ENCODE peak calls at places on chromosomes 11 and 22, in eight cellular contexts. B, Q, E, L, T, C, F and K are unnamed samples.

GRCh38 chr11:130740819-130741218 is 175.5 kb downstream of the SNX19 start:
- DNase-seq in F (no peak), E (no peak), C (no peak), L (no peak), B (no peak), T (no peak), Q (no peak), K (no peak)

GRCh38 chr11:26028294-26028954 is 303.5 kb upstream of the ANO3 start:
- DNase-seq in T (no peak), Q (no peak), C (no peak), F (no peak), E (no peak), B (no peak), L (no peak), K (no peak)

GRCh38 chr11:121886956-121887355 is 229.1 kb downstream of the BLID start:
- DNase-seq in B (no peak), C (no peak), F (no peak), L (no peak), T (no peak), E (no peak), Q (no peak), K (no peak)

GRCh38 chr11:90204832-90205646 is 17.8 kb downstream of the CHORDC1 start:
- DNase-seq in B (no peak), L (peak; percentile 77), F (peak; percentile 14), C (no peak), T (no peak), Q (peak; percentile 59), E (no peak), K (no peak)

GRCh38 chr22:49824185-49824925 is 3.3 kb downstream of the BRD1 start:
- DNase-seq in B (no peak), L (no peak), T (no peak), Q (no peak), F (no peak), E (no peak), C (no peak), K (no peak)

GRCh38 chr22:37905534-37906363 is at the start of gene MICALL1:
- DNase-seq in L (peak; percentile 82), B (peak; percentile 55), E (peak; percentile 73), T (peak; percentile 71), C (peak; percentile 71), F (peak; percentile 71), Q (peak; percentile 67), K (no peak)

GRCh38 chr11:10197091-10197490 is 96.9 kb downstream of the SBF2 start:
- DNase-seq in B (no peak), T (no peak), Q (no peak), E (no peak), F (no peak), C (no peak), L (no peak), K (no peak)

GRCh38 chr11:85913486-85913885 is 58.3 kb downstream of the CCDC83 start:
- DNase-seq in B (no peak), C (no peak), F (no peak), E (no peak), Q (no peak), T (no peak), L (no peak), K (no peak)

GRCh38 chr11:92703431-92703830 is 266.0 kb upstream of the MTNR1B start:
- DNase-seq in T (no peak), F (no peak), C (no peak), L (no peak), Q (no peak), E (no peak), B (no peak), K (no peak)

GRCh38 chr11:112751312-112751711 is 209.9 kb upstream of the NCAM1 start:
- DNase-seq in L (no peak), B (no peak), F (no peak), T (no peak), C (no peak), E (no peak), Q (no peak), K (no peak)

GRCh38 chr11:113255096-113255495 is 59.3 kb upstream of the TTC12 start:
- DNase-seq in Q (no peak), E (no peak), C (no peak), T (no peak), B (no peak), F (no peak), L (no peak), K (no peak)

GRCh38 chr22:44623771-44624510 is 78.1 kb upstream of the PRR5 start:
- DNase-seq in E (no peak), L (peak; percentile 14), F (peak; percentile 19), C (no peak), Q (no peak), B (no peak), T (no peak), K (no peak)

GRCh38 chr22:32410459-32410858 is 1.6 kb downstream of the RTCB start:
- DNase-seq in T (no peak), Q (no peak), B (no peak), L (peak; percentile 44), E (no peak), F (peak; percentile 23), C (no peak), K (no peak)

GRCh38 chr22:38655532-38656255 is 498 bp downstream of the FAM227A start:
- DNase-seq in E (no peak), F (no peak), T (no peak), C (no peak), Q (no peak), B (no peak), L (peak; percentile 30), K (no peak)

GRCh38 chr22:28988455-28988854 is 73.2 kb downstream of the C22orf31 start:
- DNase-seq in Q (no peak), F (no peak), B (no peak), L (no peak), E (no peak), C (no peak), T (no peak), K (no peak)

GRCh38 chr11:29773656-29774264 is 243.1 kb downstream of the KCNA4 start:
- DNase-seq in L (no peak), Q (no peak), B (no peak), T (no peak), E (no peak), F (no peak), C (no peak), K (no peak)

GRCh38 chr11:95005642-95006041 is 19.4 kb upstream of the KDM4E start:
- DNase-seq in F (no peak), B (no peak), L (no peak), C (no peak), E (no peak), T (no peak), Q (no peak), K (no peak)

GRCh38 chr11:75337195-75337654 is 14.2 kb downstream of the ARRB1 start:
- DNase-seq in F (no peak), C (no peak), E (no peak), B (no peak), L (no peak), T (no peak), Q (no peak), K (no peak)

GRCh38 chr11:109432105-109432504 is 10.1 kb downstream of the C11orf87 start:
- DNase-seq in T (no peak), L (no peak), Q (no peak), C (no peak), E (no peak), B (no peak), F (no peak), K (no peak)

GRCh38 chr22:28142361-28142801 is 223.3 kb upstream of the PITPNB start:
- DNase-seq in Q (no peak), F (no peak), L (no peak), B (no peak), T (no peak), C (no peak), E (no peak), K (no peak)

GRCh38 chr11:16262645-16262955 is 93.7 kb downstream of the SOX6 start:
- DNase-seq in E (no peak), C (no peak), L (no peak), Q (no peak), T (no peak), B (no peak), F (no peak), K (no peak)

GRCh38 chr11:67631427-67631826 is 1.7 kb upstream of the NUDT8 start:
- DNase-seq in F (no peak), T (no peak), L (no peak), Q (no peak), E (no peak), B (no peak), C (peak; percentile 34), K (no peak)

GRCh38 chr22:37412445-37413250 is 14.6 kb downstream of the ELFN2 start:
- DNase-seq in L (no peak), T (no peak), F (no peak), C (no peak), Q (peak; percentile 9), E (no peak), B (no peak), K (no peak)